ENCODE peak calls at places on chromosomes 12 and 14, in four cellular contexts. One of them, this sample, is unnamed.

GRCh38 chr14:76715927-76716200 is 45.4 kb upstream of the VASH1 start:
- DNase-seq in cardiac muscle cell: no peak
- DNase-seq in heart right ventricle: no peak
- DNase-seq in NCI-H1092 treated with DMSO at 0.1 percent for 48 hours: no peak
- DNase-seq in this sample: no peak

GRCh38 chr12:93245543-93245942 is 132.2 kb upstream of the NUDT4 start:
- DNase-seq in cardiac muscle cell: no peak
- DNase-seq in heart right ventricle: no peak
- DNase-seq in NCI-H1092 treated with DMSO at 0.1 percent for 48 hours: no peak
- DNase-seq in this sample: no peak

GRCh38 chr12:9792961-9793617 is 32.4 kb upstream of the CD69 start:
- DNase-seq in cardiac muscle cell: no peak
- DNase-seq in heart right ventricle: no peak
- DNase-seq in NCI-H1092 treated with DMSO at 0.1 percent for 48 hours: no peak
- DNase-seq in this sample: no peak

GRCh38 chr12:47303207-47303606 is 223.4 kb upstream of the AMIGO2 start:
- DNase-seq in cardiac muscle cell: no peak
- DNase-seq in heart right ventricle: no peak
- DNase-seq in NCI-H1092 treated with DMSO at 0.1 percent for 48 hours: no peak
- DNase-seq in this sample: no peak

GRCh38 chr12:75738486-75738885 is 227.1 kb upstream of the KRR1 start:
- DNase-seq in cardiac muscle cell: peak
- DNase-seq in heart right ventricle: no peak
- DNase-seq in NCI-H1092 treated with DMSO at 0.1 percent for 48 hours: no peak
- DNase-seq in this sample: no peak

GRCh38 chr12:13982010-13982409 is 608 bp upstream of the GRIN2B start:
- DNase-seq in cardiac muscle cell: peak
- DNase-seq in heart right ventricle: no peak
- DNase-seq in NCI-H1092 treated with DMSO at 0.1 percent for 48 hours: no peak
- DNase-seq in this sample: no peak

GRCh38 chr12:108620236-108620879 is 13.3 kb downstream of the SELPLG start:
- DNase-seq in cardiac muscle cell: no peak
- DNase-seq in heart right ventricle: no peak
- DNase-seq in NCI-H1092 treated with DMSO at 0.1 percent for 48 hours: no peak
- DNase-seq in this sample: no peak

GRCh38 chr14:68947802-68948201 is 31.3 kb downstream of the ACTN1 start:
- DNase-seq in cardiac muscle cell: peak
- DNase-seq in heart right ventricle: peak
- DNase-seq in NCI-H1092 treated with DMSO at 0.1 percent for 48 hours: no peak
- DNase-seq in this sample: peak

GRCh38 chr14:54501423-54501822 is 8.3 kb upstream of the CGRRF1 start:
- DNase-seq in cardiac muscle cell: no peak
- DNase-seq in heart right ventricle: no peak
- DNase-seq in NCI-H1092 treated with DMSO at 0.1 percent for 48 hours: no peak
- DNase-seq in this sample: no peak

GRCh38 chr12:42284876-42285275 is 41.0 kb downstream of the ZCRB1 start:
- DNase-seq in cardiac muscle cell: no peak
- DNase-seq in heart right ventricle: no peak
- DNase-seq in NCI-H1092 treated with DMSO at 0.1 percent for 48 hours: no peak
- DNase-seq in this sample: no peak

GRCh38 chr12:56081393-56082347 is 1.7 kb downstream of the ERBB3 start:
- DNase-seq in cardiac muscle cell: peak
- DNase-seq in heart right ventricle: no peak
- DNase-seq in NCI-H1092 treated with DMSO at 0.1 percent for 48 hours: no peak
- DNase-seq in this sample: peak

GRCh38 chr12:668092-668481 is 4.8 kb upstream of the NINJ2 start:
- DNase-seq in cardiac muscle cell: no peak
- DNase-seq in heart right ventricle: no peak
- DNase-seq in NCI-H1092 treated with DMSO at 0.1 percent for 48 hours: no peak
- DNase-seq in this sample: no peak

GRCh38 chr12:27434673-27435565 is 11.6 kb upstream of the SMCO2 start:
- DNase-seq in cardiac muscle cell: no peak
- DNase-seq in heart right ventricle: no peak
- DNase-seq in NCI-H1092 treated with DMSO at 0.1 percent for 48 hours: no peak
- DNase-seq in this sample: peak

GRCh38 chr14:54976316-54976715 is 50.6 kb downstream of the WDHD1 start:
- DNase-seq in cardiac muscle cell: no peak
- DNase-seq in heart right ventricle: no peak
- DNase-seq in NCI-H1092 treated with DMSO at 0.1 percent for 48 hours: no peak
- DNase-seq in this sample: no peak

GRCh38 chr12:79547044-79547734 is 143.6 kb downstream of the PAWR start:
- DNase-seq in cardiac muscle cell: peak
- DNase-seq in heart right ventricle: no peak
- DNase-seq in NCI-H1092 treated with DMSO at 0.1 percent for 48 hours: no peak
- DNase-seq in this sample: no peak

GRCh38 chr14:94445003-94445402 is 7.6 kb downstream of the SERPINA11 start:
- DNase-seq in cardiac muscle cell: no peak
- DNase-seq in heart right ventricle: no peak
- DNase-seq in NCI-H1092 treated with DMSO at 0.1 percent for 48 hours: no peak
- DNase-seq in this sample: no peak

GRCh38 chr12:48857278-48857994 is 5.5 kb upstream of the DDX23 start:
- DNase-seq in cardiac muscle cell: no peak
- DNase-seq in heart right ventricle: no peak
- DNase-seq in NCI-H1092 treated with DMSO at 0.1 percent for 48 hours: no peak
- DNase-seq in this sample: no peak

GRCh38 chr14:69561893-69562292 is 12.8 kb downstream of the CCDC177 start:
- DNase-seq in cardiac muscle cell: no peak
- DNase-seq in heart right ventricle: no peak
- DNase-seq in NCI-H1092 treated with DMSO at 0.1 percent for 48 hours: no peak
- DNase-seq in this sample: no peak

GRCh38 chr12:58988643-58989042 is 68.3 kb upstream of the LRIG3 start:
- DNase-seq in cardiac muscle cell: no peak
- DNase-seq in heart right ventricle: no peak
- DNase-seq in NCI-H1092 treated with DMSO at 0.1 percent for 48 hours: no peak
- DNase-seq in this sample: no peak